ENCODE peak calls at places on chromosomes 16 and 17, in five cellular contexts. One of them, this sample, is unnamed.

GRCh38 chr17:21842332-21843317 is 150.3 kb downstream of the KCNJ18 start:
- DNase-seq in body of pancreas: no peak
- DNase-seq in sigmoid colon: no peak
- DNase-seq in transverse colon: no peak
- DNase-seq in ovary: no peak
- DNase-seq in this sample: no peak

GRCh38 chr17:22273308-22273707 is 581.0 kb downstream of the KCNJ18 start:
- DNase-seq in transverse colon: no peak
- DNase-seq in sigmoid colon: no peak
- DNase-seq in ovary: no peak
- DNase-seq in body of pancreas: no peak
- DNase-seq in this sample: no peak

GRCh38 chr17:48625502-48626201 is 506 bp downstream of the HOXB9 start:
- DNase-seq in transverse colon: peak; percentile 89
- DNase-seq in sigmoid colon: no peak
- DNase-seq in ovary: no peak
- DNase-seq in body of pancreas: peak; percentile 28
- DNase-seq in this sample: peak; percentile 46

GRCh38 chr16:14965328-14965727 is 9.5 kb upstream of the PDXDC1 start:
- DNase-seq in body of pancreas: no peak
- DNase-seq in ovary: no peak
- DNase-seq in sigmoid colon: no peak
- DNase-seq in transverse colon: no peak
- DNase-seq in this sample: no peak

GRCh38 chr17:81672954-81673353 is 6.4 kb downstream of the CCDC137 start:
- DNase-seq in sigmoid colon: no peak
- DNase-seq in ovary: no peak
- DNase-seq in body of pancreas: no peak
- DNase-seq in transverse colon: no peak
- DNase-seq in this sample: no peak

GRCh38 chr16:85261657-85262557 is 149.6 kb upstream of the CIBAR2 start:
- DNase-seq in ovary: no peak
- DNase-seq in body of pancreas: no peak
- DNase-seq in sigmoid colon: no peak
- DNase-seq in transverse colon: no peak
- DNase-seq in this sample: no peak

GRCh38 chr17:64781394-64781793 is 119.3 kb upstream of the SMURF2 start:
- DNase-seq in body of pancreas: peak; percentile 44
- DNase-seq in transverse colon: peak; percentile 75
- DNase-seq in sigmoid colon: peak; percentile 77
- DNase-seq in ovary: no peak
- DNase-seq in this sample: peak; percentile 67

GRCh38 chr16:85234310-85235235 is 122.3 kb upstream of the CIBAR2 start:
- DNase-seq in ovary: peak; percentile 92
- DNase-seq in sigmoid colon: peak; percentile 85
- DNase-seq in body of pancreas: peak; percentile 56
- DNase-seq in transverse colon: peak; percentile 50
- DNase-seq in this sample: peak; percentile 51

GRCh38 chr16:23107878-23108277 is 41.4 kb downstream of the USP31 start:
- DNase-seq in transverse colon: no peak
- DNase-seq in sigmoid colon: no peak
- DNase-seq in ovary: no peak
- DNase-seq in body of pancreas: no peak
- DNase-seq in this sample: no peak

GRCh38 chr16:86959182-86959651 is 358.0 kb downstream of the C16orf95 start:
- DNase-seq in ovary: no peak
- DNase-seq in body of pancreas: no peak
- DNase-seq in transverse colon: no peak
- DNase-seq in sigmoid colon: peak; percentile 37
- DNase-seq in this sample: no peak

GRCh38 chr16:65521685-65522338 is 399.9 kb upstream of the CDH11 start:
- DNase-seq in transverse colon: no peak
- DNase-seq in body of pancreas: no peak
- DNase-seq in ovary: no peak
- DNase-seq in sigmoid colon: no peak
- DNase-seq in this sample: no peak

GRCh38 chr17:16215965-16216316 is 607 bp upstream of the NCOR1 start:
- DNase-seq in body of pancreas: no peak
- DNase-seq in transverse colon: peak; percentile 63
- DNase-seq in sigmoid colon: no peak
- DNase-seq in ovary: no peak
- DNase-seq in this sample: no peak

GRCh38 chr17:78394209-78394608 is 15.8 kb downstream of the PGS1 start:
- DNase-seq in sigmoid colon: no peak
- DNase-seq in body of pancreas: no peak
- DNase-seq in ovary: no peak
- DNase-seq in transverse colon: no peak
- DNase-seq in this sample: no peak

GRCh38 chr17:50495918-50496317 is 12.3 kb upstream of the MYCBPAP start:
- DNase-seq in ovary: no peak
- DNase-seq in body of pancreas: no peak
- DNase-seq in sigmoid colon: no peak
- DNase-seq in transverse colon: no peak
- DNase-seq in this sample: no peak

DNA sequence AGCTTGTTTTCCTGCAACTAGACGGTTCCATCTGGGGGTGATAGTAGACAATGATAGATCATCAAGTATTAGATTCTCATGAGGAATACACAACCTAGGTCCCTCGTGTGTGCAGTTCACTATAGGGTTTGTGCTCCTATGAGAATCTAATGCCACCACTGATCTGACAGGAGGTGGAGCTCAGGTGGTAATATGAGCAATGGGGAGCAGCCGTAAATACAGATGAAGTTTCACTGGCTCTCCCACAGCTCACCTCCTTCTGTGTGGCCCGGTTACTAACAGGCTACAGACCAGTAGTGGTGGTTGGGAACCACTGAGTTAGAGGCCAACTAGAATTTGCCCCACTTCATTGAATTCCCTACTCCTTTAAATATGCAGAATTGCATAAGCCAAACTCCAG is 147.5 kb upstream of the HSBP1 start:
- DNase-seq in sigmoid colon: no peak
- DNase-seq in transverse colon: no peak
- DNase-seq in ovary: no peak
- DNase-seq in body of pancreas: no peak
- DNase-seq in this sample: no peak
- TF ChIP-seq POLR2A in sigmoid colon: no peak
- TF ChIP-seq POLR2A in transverse colon: no peak
- TF ChIP-seq POLR2A in ovary: no peak
- TF ChIP-seq POLR2A in body of pancreas: no peak
- TF ChIP-seq POLR2A in this sample: no peak

GRCh38 chr16:57283956-57284205 is 591 bp downstream of the PLLP start:
- DNase-seq in transverse colon: no peak
- DNase-seq in ovary: no peak
- DNase-seq in sigmoid colon: no peak
- DNase-seq in body of pancreas: no peak
- DNase-seq in this sample: no peak

GRCh38 chr16:57283214-57283955 is 1.1 kb downstream of the PLLP start:
- DNase-seq in body of pancreas: peak; percentile 51
- DNase-seq in ovary: no peak
- DNase-seq in transverse colon: no peak
- DNase-seq in sigmoid colon: peak; percentile 53
- DNase-seq in this sample: peak; percentile 70

GRCh38 chr16:57279780-57280638 is 4.5 kb downstream of the PLLP start:
- DNase-seq in body of pancreas: no peak
- DNase-seq in ovary: no peak
- DNase-seq in sigmoid colon: peak; percentile 21
- DNase-seq in transverse colon: no peak
- DNase-seq in this sample: no peak

GRCh38 chr16:57282510-57283213 is 1.8 kb downstream of the PLLP start:
- DNase-seq in ovary: no peak
- DNase-seq in body of pancreas: peak; percentile 41
- DNase-seq in transverse colon: no peak
- DNase-seq in sigmoid colon: peak; percentile 26
- DNase-seq in this sample: no peak

DNA sequence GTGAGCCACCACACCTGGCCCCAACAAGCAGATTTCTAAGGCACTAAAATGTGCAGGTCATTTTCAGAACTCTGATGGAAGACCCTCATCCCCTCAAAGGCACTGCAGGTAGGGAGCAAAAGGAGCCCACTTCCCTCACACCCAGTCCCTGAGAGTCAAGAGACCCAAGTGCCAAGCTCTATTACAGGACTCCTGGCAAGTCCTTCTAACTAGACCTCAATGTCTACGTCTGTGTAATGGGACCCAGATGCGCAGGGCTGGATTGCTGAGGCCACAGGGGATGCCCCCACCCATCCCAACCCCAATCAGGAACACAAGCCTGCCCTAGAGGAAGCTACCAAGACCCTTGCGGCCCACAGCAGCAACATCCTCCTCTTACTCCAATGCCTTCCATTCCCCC is 2.7 kb downstream of the PLLP start:
- DNase-seq in body of pancreas: no peak
- DNase-seq in ovary: no peak
- DNase-seq in sigmoid colon: peak; percentile 21
- DNase-seq in transverse colon: no peak
- DNase-seq in this sample: no peak
- TF ChIP-seq POLR2A in body of pancreas: no peak
- TF ChIP-seq POLR2A in ovary: no peak
- TF ChIP-seq POLR2A in sigmoid colon: no peak
- TF ChIP-seq POLR2A in transverse colon: no peak
- TF ChIP-seq POLR2A in this sample: no peak

DNA sequence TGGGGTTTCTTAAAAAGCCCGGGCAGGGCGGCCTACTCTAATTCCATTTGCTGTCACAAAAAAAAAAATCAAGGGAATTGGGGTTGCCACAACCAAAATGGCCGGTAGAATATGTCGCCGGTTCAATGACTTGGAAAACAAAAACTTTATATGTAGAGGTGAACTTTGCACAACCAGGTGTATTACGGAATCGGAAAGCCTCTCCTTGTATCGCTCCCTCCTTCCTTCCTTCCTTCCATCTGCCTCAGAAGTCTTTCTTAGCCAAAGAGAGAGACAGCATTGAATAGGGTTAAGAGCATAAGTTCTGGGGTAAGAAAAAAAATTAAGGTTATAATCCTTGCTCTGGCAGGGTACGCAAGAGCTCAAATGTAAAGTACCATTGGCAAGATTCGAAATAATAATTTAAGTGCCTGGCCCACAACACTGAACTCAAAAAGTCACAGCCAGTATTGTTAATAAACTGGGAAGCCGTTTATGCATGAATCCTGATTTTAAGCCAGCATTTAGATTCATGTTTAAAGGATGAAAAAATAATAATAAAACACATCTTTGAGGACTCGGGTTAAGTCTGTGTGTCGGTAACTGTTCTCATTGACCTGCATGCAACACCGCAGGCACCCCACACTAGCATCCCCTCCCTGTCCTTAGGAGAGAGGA is 524 bp upstream of the GLG1 start:
- DNase-seq in body of pancreas: no peak
- DNase-seq in sigmoid colon: no peak
- DNase-seq in ovary: no peak
- DNase-seq in transverse colon: no peak
- DNase-seq in this sample: no peak
- TF ChIP-seq POLR2A in body of pancreas: no peak
- TF ChIP-seq POLR2A in sigmoid colon: no peak
- TF ChIP-seq POLR2A in ovary: no peak
- TF ChIP-seq POLR2A in transverse colon: no peak
- TF ChIP-seq POLR2A in this sample: no peak

GRCh38 chr17:77196251-77196650 is 55.5 kb downstream of the SEC14L1 start:
- DNase-seq in ovary: no peak
- DNase-seq in transverse colon: no peak
- DNase-seq in sigmoid colon: no peak
- DNase-seq in body of pancreas: no peak
- DNase-seq in this sample: no peak

GRCh38 chr17:77193653-77194052 is 52.9 kb downstream of the SEC14L1 start:
- DNase-seq in ovary: no peak
- DNase-seq in sigmoid colon: no peak
- DNase-seq in transverse colon: no peak
- DNase-seq in body of pancreas: no peak
- DNase-seq in this sample: no peak

GRCh38 chr17:77197115-77197514 is 56.3 kb downstream of the SEC14L1 start:
- DNase-seq in body of pancreas: no peak
- DNase-seq in ovary: no peak
- DNase-seq in transverse colon: no peak
- DNase-seq in sigmoid colon: no peak
- DNase-seq in this sample: no peak

GRCh38 chr17:77191266-77191665 is 50.5 kb downstream of the SEC14L1 start:
- DNase-seq in transverse colon: no peak
- DNase-seq in ovary: no peak
- DNase-seq in sigmoid colon: no peak
- DNase-seq in body of pancreas: no peak
- DNase-seq in this sample: no peak

DNA sequence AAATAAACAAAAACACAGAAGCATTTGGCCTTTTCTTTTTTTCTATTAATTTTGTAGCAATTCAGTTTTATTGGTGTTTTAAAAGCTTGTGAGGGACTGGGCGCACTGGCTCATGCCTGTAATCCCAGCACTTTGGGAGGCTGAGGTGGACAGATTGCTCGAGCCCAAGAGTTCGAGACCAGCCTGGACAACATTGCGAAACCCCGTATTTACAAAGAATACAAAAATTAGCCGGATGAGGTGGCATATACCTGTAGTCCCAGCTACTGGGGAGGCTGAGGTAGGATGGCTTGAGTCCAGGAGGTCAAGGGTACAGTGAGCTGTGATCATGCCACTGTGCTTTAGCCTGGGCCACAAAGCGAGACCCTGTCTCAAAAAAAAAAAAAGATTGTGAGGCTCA is 53.4 kb downstream of the SEC14L1 start:
- DNase-seq in body of pancreas: no peak
- DNase-seq in transverse colon: no peak
- DNase-seq in ovary: no peak
- DNase-seq in sigmoid colon: no peak
- DNase-seq in this sample: no peak
- TF ChIP-seq POLR2A in body of pancreas: no peak
- TF ChIP-seq POLR2A in transverse colon: no peak
- TF ChIP-seq POLR2A in ovary: no peak
- TF ChIP-seq POLR2A in sigmoid colon: no peak
- TF ChIP-seq POLR2A in this sample: no peak

DNA sequence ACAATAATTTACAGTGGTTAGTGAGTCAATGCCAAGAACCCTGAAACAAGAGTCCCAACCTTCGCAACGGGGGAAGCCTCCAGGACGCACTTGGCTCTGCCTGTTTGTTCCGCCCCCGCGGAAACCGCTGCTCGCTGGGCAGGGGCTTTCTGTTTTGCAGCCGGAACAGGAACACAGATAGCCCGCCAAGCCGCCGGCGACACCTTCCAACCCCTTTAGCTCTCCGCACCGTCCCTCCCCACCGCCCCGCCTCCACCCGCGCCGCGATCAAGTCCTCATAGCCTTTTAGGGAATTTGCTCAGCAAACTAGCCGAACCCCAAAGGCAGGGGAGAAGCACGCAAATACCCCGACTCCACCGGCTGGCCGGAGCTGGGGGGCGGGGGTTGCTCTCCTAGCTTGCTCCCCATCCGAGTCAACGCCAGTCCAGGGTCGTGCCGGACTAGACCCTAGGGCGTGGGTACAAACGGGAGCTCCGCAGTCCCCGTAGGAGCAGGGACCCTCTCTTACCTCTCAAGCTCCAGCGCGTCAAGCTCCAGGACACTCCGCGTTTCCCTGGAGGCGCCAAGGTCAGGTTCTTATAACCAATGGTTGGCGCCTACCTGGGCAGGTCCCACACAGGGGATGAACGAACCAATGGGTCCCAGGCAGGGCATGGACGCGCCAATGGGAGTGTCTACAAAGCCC is at the start of gene SLFN13:
- DNase-seq in transverse colon: peak; percentile 82
- DNase-seq in sigmoid colon: peak; percentile 90
- DNase-seq in ovary: peak; percentile 41
- DNase-seq in body of pancreas: peak; percentile 74
- DNase-seq in this sample: peak; percentile 87
- TF ChIP-seq POLR2A in transverse colon: no peak
- TF ChIP-seq POLR2A in sigmoid colon: peak; percentile 29
- TF ChIP-seq POLR2A in ovary: no peak
- TF ChIP-seq POLR2A in body of pancreas: peak; percentile 27
- TF ChIP-seq POLR2A in this sample: no peak